ENCODE peak calls at places on chromosomes 6 and 20, in eight cellular contexts. K is sigmoid colon; O is hepatocyte; Z is right atrium auricular region; Y is psoas muscle; V is body of pancreas; B is heart right ventricle; U is CD8-positive, alpha-beta T cell. C is an unnamed sample.

GRCh38 chr6:140731741-140732140 is 1357.3 kb upstream of the CITED2 start:
- DNase-seq in K (no peak), O (no peak), Z (no peak), Y (no peak), V (no peak), B (no peak), U (no peak), C (no peak)

GRCh38 chr20:56467969-56468316 is 484 bp upstream of the RTF2 start:
- DNase-seq in K (no peak), O (no peak), Z (no peak), Y (no peak), V (no peak), B (no peak), U (no peak), C (no peak)

GRCh38 chr6:90654806-90655205 is 67.9 kb upstream of the MAP3K7 start:
- DNase-seq in K (no peak), O (no peak), Z (no peak), Y (no peak), V (no peak), B (no peak), U (no peak), C (no peak)

GRCh38 chr6:125251516-125252229 is 50.1 kb downstream of the HDDC2 start:
- DNase-seq in K (no peak), O (no peak), Z (no peak), Y (no peak), V (no peak), B (no peak), U (no peak), C (no peak)

GRCh38 chr6:22892452-22892851 is 323.1 kb downstream of the HDGFL1 start:
- DNase-seq in K (no peak), O (peak; percentile 67), Z (no peak), Y (no peak), V (no peak), B (no peak), U (no peak), C (no peak)

GRCh38 chr6:7697820-7698623 is 27.9 kb upstream of the BMP6 start:
- DNase-seq in K (peak; percentile 72), O (peak; percentile 55), Z (peak; percentile 69), Y (no peak), V (no peak), B (no peak), U (no peak), C (no peak)

GRCh38 chr6:17413313-17413750 is 19.9 kb downstream of the CAP2 start:
- DNase-seq in K (no peak), O (no peak), Z (no peak), Y (no peak), V (no peak), B (no peak), U (no peak), C (no peak)

GRCh38 chr6:149979293-149979692 is 15.6 kb downstream of the ULBP1 start:
- DNase-seq in K (no peak), O (no peak), Z (peak; percentile 11), Y (no peak), V (no peak), B (no peak), U (no peak), C (no peak)

GRCh38 chr20:33945391-33946079 is 48.2 kb upstream of the RALY start:
- DNase-seq in K (no peak), O (no peak), Z (no peak), Y (no peak), V (no peak), B (no peak), U (no peak), C (no peak)

GRCh38 chr20:49344975-49345374 is 67.1 kb upstream of the ZNFX1 start:
- DNase-seq in K (peak; percentile 90), O (peak; percentile 79), Z (peak; percentile 78), Y (peak; percentile 67), V (peak; percentile 21), B (peak; percentile 39), U (no peak), C (peak; percentile 21)

GRCh38 chr6:137873273-137873762 is 6.3 kb downstream of the TNFAIP3 start:
- DNase-seq in K (peak; percentile 93), O (peak; percentile 81), Z (peak; percentile 91), Y (peak; percentile 66), V (peak; percentile 69), B (no peak), U (no peak), C (peak; percentile 92)

GRCh38 chr20:46367967-46368901 is 38.2 kb downstream of the ELMO2 start:
- DNase-seq in K (peak; percentile 63), O (peak; percentile 73), Z (no peak), Y (no peak), V (no peak), B (no peak), U (no peak), C (no peak)

GRCh38 chr20:18276821-18277220 is 11.5 kb upstream of the ZNF133 start:
- DNase-seq in K (no peak), O (peak; percentile 88), Z (peak; percentile 77), Y (peak; percentile 44), V (peak; percentile 72), B (peak; percentile 34), U (peak; percentile 56), C (peak; percentile 80)

GRCh38 chr6:166565084-166565651 is 21.3 kb downstream of the RAMACL start:
- DNase-seq in K (no peak), O (no peak), Z (peak; percentile 70), Y (peak; percentile 40), V (no peak), B (peak; percentile 46), U (no peak), C (no peak)

GRCh38 chr6:159594106-159594749 is 98.8 kb downstream of the SOD2 start:
- DNase-seq in K (no peak), O (no peak), Z (no peak), Y (no peak), V (no peak), B (no peak), U (no peak), C (no peak)

GRCh38 chr20:10300582-10301108 is 82.0 kb downstream of the SNAP25 start:
- DNase-seq in K (no peak), O (no peak), Z (no peak), Y (no peak), V (no peak), B (no peak), U (no peak), C (no peak)

GRCh38 chr6:11744753-11745152 is 33.9 kb downstream of the ADTRP start:
- DNase-seq in K (peak; percentile 92), O (peak; percentile 50), Z (peak; percentile 87), Y (peak; percentile 69), V (peak; percentile 49), B (no peak), U (no peak), C (peak; percentile 67)

GRCh38 chr20:60352017-60352416 is 393.8 kb downstream of the CDH26 start:
- DNase-seq in K (no peak), O (no peak), Z (no peak), Y (no peak), V (no peak), B (no peak), U (no peak), C (no peak)
- H3K9me3 ChIP-seq in K (no peaks in the 10 kb centered on the region), O (no peaks in the 10 kb centered on the region), Z (no peaks in the 10 kb centered on the region), Y (no peaks in the 10 kb centered on the region), V (no peaks in the 10 kb centered on the region), B (no peaks in the 10 kb centered on the region), U (no peaks in the 10 kb centered on the region), C (no peaks in the 10 kb centered on the region)

GRCh38 chr6:13648850-13649249 is 33.7 kb downstream of the NOL7 start:
- DNase-seq in K (no peak), O (no peak), Z (no peak), Y (no peak), V (no peak), B (no peak), U (no peak), C (no peak)
- H3K27ac ChIP-seq in K (no peak overlapping the region), O (no peak overlapping the region), Z (no peak overlapping the region), Y (no peak overlapping the region), V (no peak overlapping the region), B (no peak overlapping the region), U (no peak overlapping the region), C (no peak overlapping the region)

GRCh38 chr20:42739692-42740091 is 450.0 kb downstream of the PTPRT start:
- DNase-seq in K (no peak), O (no peak), Z (no peak), Y (no peak), V (no peak), B (no peak), U (no peak), C (no peak)

GRCh38 chr20:42741906-42742305 is 447.8 kb downstream of the PTPRT start:
- DNase-seq in K (no peak), O (no peak), Z (no peak), Y (no peak), V (no peak), B (no peak), U (no peak), C (no peak)

GRCh38 chr20:42744756-42745465 is 444.8 kb downstream of the PTPRT start:
- DNase-seq in K (no peak), O (no peak), Z (no peak), Y (no peak), V (no peak), B (no peak), U (no peak), C (no peak)

GRCh38 chr20:42742926-42743325 is 446.8 kb downstream of the PTPRT start:
- DNase-seq in K (no peak), O (no peak), Z (no peak), Y (no peak), V (no peak), B (no peak), U (no peak), C (no peak)

GRCh38 chr20:42740191-42740870 is 449.4 kb downstream of the PTPRT start:
- DNase-seq in K (no peak), O (no peak), Z (no peak), Y (no peak), V (no peak), B (no peak), U (no peak), C (no peak)
- H3K9me3 ChIP-seq in K (no peaks in the 10 kb centered on the region), O (no peaks in the 10 kb centered on the region), Z (no peaks in the 10 kb centered on the region), Y (peaks cover 8% of the 10 kb centered on the region), V (peaks cover 5% of the 10 kb centered on the region), B (peaks cover 4% of the 10 kb centered on the region), U (no peaks in the 10 kb centered on the region), C (no peaks in the 10 kb centered on the region)

GRCh38 chr20:50824137-50824536 is 29.3 kb downstream of the BCAS4 start:
- DNase-seq in K (peak; percentile 69), O (no peak), Z (peak; percentile 60), Y (peak; percentile 45), V (peak; percentile 38), B (peak; percentile 20), U (no peak), C (peak; percentile 39)
- H3K27ac ChIP-seq in K (no peak overlapping the region), O (no peak overlapping the region), Z (no peak overlapping the region), Y (no peak overlapping the region), V (peak overlapping the region; percentile 14), B (no peak overlapping the region), U (no peak overlapping the region), C (no peak overlapping the region)